ENCODE peak calls at places on chromosome 22, in four cellular contexts. G, U, R and C are unnamed samples.

GRCh38 chr22:39170825-39171622 is 18.5 kb upstream of the CBX7 start:
- DNase-seq in G (peak; percentile 87), U (peak; percentile 64), R (peak; percentile 81), C (peak; percentile 82)

GRCh38 chr22:37169947-37170688 is 17.9 kb downstream of the C1QTNF6 start:
- DNase-seq in G (peak; percentile 33), U (no peak), R (no peak), C (no peak)

GRCh38 chr22:37639771-37640590 is 512 bp downstream of the SH3BP1 start:
- DNase-seq in G (no peak), U (no peak), R (no peak), C (no peak)

GRCh38 chr22:35971418-35972119 is 57.1 kb downstream of the RBFOX2 start:
- DNase-seq in G (no peak), U (no peak), R (peak; percentile 49), C (no peak)

GRCh38 chr22:34429314-34429713 is 509.0 kb upstream of the LARGE1 start:
- DNase-seq in G (no peak), U (no peak), R (no peak), C (no peak)

GRCh38 chr22:24845036-24845918 is 39.3 kb downstream of the SGSM1 start:
- DNase-seq in G (no peak), U (no peak), R (no peak), C (peak; percentile 66)

GRCh38 chr22:49497266-49497665 is 330.4 kb downstream of the BRD1 start:
- DNase-seq in G (no peak), U (no peak), R (no peak), C (no peak)

GRCh38 chr22:35985361-35985760 is 43.3 kb downstream of the RBFOX2 start:
- DNase-seq in G (no peak), U (no peak), R (no peak), C (no peak)

GRCh38 chr22:39486951-39487825 is 14.9 kb upstream of the MIEF1 start:
- DNase-seq in G (no peak), U (no peak), R (no peak), C (no peak)

GRCh38 chr22:20268350-20269012 is 363 bp upstream of the RTN4R start:
- DNase-seq in G (peak; percentile 65), U (peak; percentile 25), R (peak; percentile 53), C (no peak)

DNA sequence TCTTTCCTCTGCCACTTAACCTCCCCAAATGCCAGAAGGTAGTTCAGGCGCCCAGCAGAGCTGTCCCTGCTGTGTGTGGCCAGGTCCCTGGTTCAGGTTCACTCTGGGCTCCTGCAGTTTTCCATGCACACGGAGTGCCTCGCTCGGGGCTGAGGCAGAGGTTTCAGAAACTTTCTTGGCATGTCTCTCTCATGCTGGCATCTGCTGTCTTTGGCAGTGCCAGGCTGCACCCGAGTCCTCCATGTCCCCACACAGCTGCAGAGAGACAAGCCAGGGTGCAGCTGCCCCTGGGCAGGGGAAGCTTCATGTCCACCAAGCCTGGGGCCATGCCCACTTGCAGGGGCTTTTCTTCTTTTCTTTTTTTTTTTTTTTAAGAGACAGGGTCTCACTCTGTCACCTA is 7.0 kb upstream of the NEFH start:
- DNase-seq in G (no peak), U (no peak), R (no peak), C (no peak)
- H3K27me3 ChIP-seq in G (peaks cover 9% of the 10 kb centered on the region), U (no peaks in the 10 kb centered on the region), R (peaks cover 39% of the 10 kb centered on the region), C (no peaks in the 10 kb centered on the region)

DNA sequence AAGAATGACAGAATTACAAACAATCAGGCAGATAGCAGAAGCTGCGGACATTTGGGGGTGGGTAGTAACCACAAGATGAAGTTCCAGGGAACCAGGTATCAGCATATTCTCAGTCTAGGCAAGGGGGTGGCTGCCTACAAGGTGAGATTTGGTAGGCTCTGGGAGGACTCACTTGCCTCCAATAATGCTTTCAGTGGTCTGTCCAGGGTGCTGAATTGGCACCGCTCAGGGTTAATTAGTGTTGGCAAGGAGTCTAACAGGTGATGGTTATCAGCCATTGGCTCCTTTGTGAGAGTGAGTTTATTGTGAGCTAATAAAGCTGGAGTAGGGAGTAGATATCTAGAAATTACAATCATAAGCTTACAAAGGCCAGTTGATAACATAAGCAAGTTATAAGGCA is 320.4 kb downstream of the MIAT start:
- DNase-seq in G (no peak), U (no peak), R (no peak), C (no peak)
- H3K27me3 ChIP-seq in G (no peaks in the 10 kb centered on the region), U (no peaks in the 10 kb centered on the region), R (no peaks in the 10 kb centered on the region), C (no peaks in the 10 kb centered on the region)

DNA sequence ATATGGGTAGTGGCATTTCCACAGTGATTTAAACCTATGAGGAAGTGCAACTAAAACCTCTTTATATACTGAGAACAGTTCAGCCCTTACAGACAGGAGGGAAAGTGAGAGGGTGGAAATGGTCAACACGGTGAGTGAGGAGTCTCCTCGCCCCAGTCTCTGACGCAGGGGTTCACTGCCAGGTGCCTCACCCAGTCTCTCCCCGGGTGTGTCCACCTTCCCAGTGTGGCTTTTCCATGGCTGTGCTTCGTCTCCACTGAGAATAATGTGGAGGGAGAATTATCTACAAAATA is 116.6 kb upstream of the TOP3B start:
- DNase-seq in G (no peak), U (no peak), R (no peak), C (no peak)
- H3K27me3 ChIP-seq in G (peaks cover 7% of the 10 kb centered on the region), U (no peaks in the 10 kb centered on the region), R (peaks cover 11% of the 10 kb centered on the region), C (no peaks in the 10 kb centered on the region)

GRCh38 chr22:41917906-41918791 is 3.3 kb upstream of the SHISA8 start:
- DNase-seq in G (no peak), U (no peak), R (peak; percentile 59), C (no peak)
- H3K27me3 ChIP-seq in G (peaks cover 23% of the 10 kb centered on the region), U (peaks cover 8% of the 10 kb centered on the region), R (peaks cover 42% of the 10 kb centered on the region), C (peaks cover 8% of the 10 kb centered on the region)